ENCODE peak calls at places on chromosome 7, in seven cellular contexts. One of them, this sample, is unnamed.

GRCh38 chr7:45181286-45181960 is 23.8 kb downstream of the RAMP3 start:
- DNase-seq in CD4-positive, alpha-beta T cell: no peak
- DNase-seq in PC-9: no peak
- DNase-seq in fibroblast of mammary gland: no peak
- DNase-seq in mammary epithelial cell: no peak
- DNase-seq in AG10803: no peak
- DNase-seq in MCF 10A: no peak
- DNase-seq in this sample: no peak

GRCh38 chr7:16040381-16040780 is 353.9 kb upstream of the MEOX2 start:
- DNase-seq in fibroblast of mammary gland: no peak
- DNase-seq in CD4-positive, alpha-beta T cell: no peak
- DNase-seq in MCF 10A: no peak
- DNase-seq in AG10803: no peak
- DNase-seq in PC-9: no peak
- DNase-seq in mammary epithelial cell: no peak
- DNase-seq in this sample: no peak

GRCh38 chr7:67462781-67463191 is 466.2 kb downstream of the TYW1 start:
- DNase-seq in PC-9: no peak
- DNase-seq in CD4-positive, alpha-beta T cell: no peak
- DNase-seq in MCF 10A: no peak
- DNase-seq in AG10803: peak
- DNase-seq in fibroblast of mammary gland: no peak
- DNase-seq in mammary epithelial cell: no peak
- DNase-seq in this sample: no peak

GRCh38 chr7:151717415-151717814 is 159.5 kb downstream of the PRKAG2 start:
- DNase-seq in PC-9: no peak
- DNase-seq in AG10803: no peak
- DNase-seq in MCF 10A: peak
- DNase-seq in mammary epithelial cell: no peak
- DNase-seq in CD4-positive, alpha-beta T cell: no peak
- DNase-seq in fibroblast of mammary gland: no peak
- DNase-seq in this sample: no peak

GRCh38 chr7:128453836-128454804 is 1.6 kb upstream of the HILPDA start:
- DNase-seq in MCF 10A: no peak
- DNase-seq in PC-9: no peak
- DNase-seq in AG10803: peak
- DNase-seq in CD4-positive, alpha-beta T cell: no peak
- DNase-seq in fibroblast of mammary gland: peak
- DNase-seq in mammary epithelial cell: no peak
- DNase-seq in this sample: peak

GRCh38 chr7:158500651-158501052 is 87.0 kb downstream of the PTPRN2 start:
- DNase-seq in CD4-positive, alpha-beta T cell: no peak
- DNase-seq in fibroblast of mammary gland: no peak
- DNase-seq in mammary epithelial cell: no peak
- DNase-seq in MCF 10A: no peak
- DNase-seq in PC-9: no peak
- DNase-seq in AG10803: no peak
- DNase-seq in this sample: no peak

GRCh38 chr7:151755131-151755787 is 121.7 kb downstream of the PRKAG2 start:
- DNase-seq in AG10803: peak
- DNase-seq in CD4-positive, alpha-beta T cell: no peak
- DNase-seq in mammary epithelial cell: no peak
- DNase-seq in fibroblast of mammary gland: peak
- DNase-seq in MCF 10A: no peak
- DNase-seq in PC-9: no peak
- DNase-seq in this sample: no peak

GRCh38 chr7:110502893-110503465 is 587.9 kb upstream of the LRRN3 start:
- DNase-seq in MCF 10A: peak
- DNase-seq in PC-9: no peak
- DNase-seq in AG10803: peak
- DNase-seq in fibroblast of mammary gland: peak
- DNase-seq in mammary epithelial cell: peak
- DNase-seq in CD4-positive, alpha-beta T cell: no peak
- DNase-seq in this sample: no peak

GRCh38 chr7:152647009-152647408 is 28.9 kb downstream of the XRCC2 start:
- DNase-seq in CD4-positive, alpha-beta T cell: no peak
- DNase-seq in PC-9: no peak
- DNase-seq in AG10803: no peak
- DNase-seq in mammary epithelial cell: no peak
- DNase-seq in MCF 10A: no peak
- DNase-seq in fibroblast of mammary gland: no peak
- DNase-seq in this sample: no peak

GRCh38 chr7:2924866-2925840 is 81.0 kb upstream of the GNA12 start:
- DNase-seq in mammary epithelial cell: no peak
- DNase-seq in CD4-positive, alpha-beta T cell: no peak
- DNase-seq in fibroblast of mammary gland: no peak
- DNase-seq in PC-9: no peak
- DNase-seq in AG10803: no peak
- DNase-seq in MCF 10A: no peak
- DNase-seq in this sample: no peak

GRCh38 chr7:121604627-121605296 is 208.7 kb upstream of the FAM3C start:
- DNase-seq in fibroblast of mammary gland: peak
- DNase-seq in MCF 10A: no peak
- DNase-seq in CD4-positive, alpha-beta T cell: no peak
- DNase-seq in mammary epithelial cell: peak
- DNase-seq in PC-9: no peak
- DNase-seq in AG10803: no peak
- DNase-seq in this sample: no peak

GRCh38 chr7:108104324-108104723 is 25.8 kb downstream of the LAMB4 start:
- DNase-seq in MCF 10A: no peak
- DNase-seq in PC-9: no peak
- DNase-seq in mammary epithelial cell: no peak
- DNase-seq in CD4-positive, alpha-beta T cell: no peak
- DNase-seq in AG10803: no peak
- DNase-seq in fibroblast of mammary gland: peak
- DNase-seq in this sample: no peak

GRCh38 chr7:87458148-87458547 is 17.3 kb downstream of the ABCB4 start:
- DNase-seq in AG10803: no peak
- DNase-seq in PC-9: no peak
- DNase-seq in CD4-positive, alpha-beta T cell: no peak
- DNase-seq in fibroblast of mammary gland: no peak
- DNase-seq in MCF 10A: no peak
- DNase-seq in mammary epithelial cell: no peak
- DNase-seq in this sample: no peak

GRCh38 chr7:145106001-145106400 is 270.1 kb upstream of the TPK1 start:
- DNase-seq in fibroblast of mammary gland: peak
- DNase-seq in MCF 10A: peak
- DNase-seq in PC-9: peak
- DNase-seq in mammary epithelial cell: no peak
- DNase-seq in CD4-positive, alpha-beta T cell: no peak
- DNase-seq in AG10803: no peak
- DNase-seq in this sample: no peak

GRCh38 chr7:91182819-91183405 is 81.3 kb upstream of the FZD1 start:
- DNase-seq in AG10803: peak
- DNase-seq in mammary epithelial cell: peak
- DNase-seq in CD4-positive, alpha-beta T cell: no peak
- DNase-seq in PC-9: no peak
- DNase-seq in MCF 10A: peak
- DNase-seq in fibroblast of mammary gland: peak
- DNase-seq in this sample: no peak

GRCh38 chr7:101987494-101987893 is 170.1 kb downstream of the CUX1 start:
- DNase-seq in fibroblast of mammary gland: no peak
- DNase-seq in mammary epithelial cell: no peak
- DNase-seq in AG10803: no peak
- DNase-seq in CD4-positive, alpha-beta T cell: no peak
- DNase-seq in MCF 10A: no peak
- DNase-seq in PC-9: no peak
- DNase-seq in this sample: no peak

GRCh38 chr7:27901028-27901760 is 161.2 kb downstream of the TAX1BP1 start:
- DNase-seq in fibroblast of mammary gland: peak
- DNase-seq in MCF 10A: peak
- DNase-seq in AG10803: peak
- DNase-seq in CD4-positive, alpha-beta T cell: no peak
- DNase-seq in mammary epithelial cell: peak
- DNase-seq in PC-9: peak
- DNase-seq in this sample: no peak

GRCh38 chr7:42128703-42129102 is 108.3 kb downstream of the GLI3 start:
- DNase-seq in MCF 10A: peak
- DNase-seq in fibroblast of mammary gland: peak
- DNase-seq in CD4-positive, alpha-beta T cell: no peak
- DNase-seq in PC-9: no peak
- DNase-seq in AG10803: peak
- DNase-seq in mammary epithelial cell: no peak
- DNase-seq in this sample: peak
- TF ChIP-seq CTCF in MCF 10A: peak
- TF ChIP-seq CTCF in fibroblast of mammary gland: peak
- TF ChIP-seq CTCF in CD4-positive, alpha-beta T cell: no peak
- TF ChIP-seq CTCF in PC-9: no peak
- TF ChIP-seq CTCF in AG10803: no peak
- TF ChIP-seq CTCF in mammary epithelial cell: peak
- TF ChIP-seq CTCF in this sample: no peak

GRCh38 chr7:25995893-25996529 is 156.0 kb upstream of the NFE2L3 start:
- DNase-seq in PC-9: no peak
- DNase-seq in AG10803: no peak
- DNase-seq in mammary epithelial cell: no peak
- DNase-seq in MCF 10A: no peak
- DNase-seq in fibroblast of mammary gland: peak
- DNase-seq in CD4-positive, alpha-beta T cell: no peak
- DNase-seq in this sample: no peak
- TF ChIP-seq CTCF in PC-9: peak
- TF ChIP-seq CTCF in AG10803: no peak
- TF ChIP-seq CTCF in mammary epithelial cell: peak
- TF ChIP-seq CTCF in MCF 10A: no peak
- TF ChIP-seq CTCF in fibroblast of mammary gland: no peak
- TF ChIP-seq CTCF in CD4-positive, alpha-beta T cell: no peak
- TF ChIP-seq CTCF in this sample: no peak

DNA sequence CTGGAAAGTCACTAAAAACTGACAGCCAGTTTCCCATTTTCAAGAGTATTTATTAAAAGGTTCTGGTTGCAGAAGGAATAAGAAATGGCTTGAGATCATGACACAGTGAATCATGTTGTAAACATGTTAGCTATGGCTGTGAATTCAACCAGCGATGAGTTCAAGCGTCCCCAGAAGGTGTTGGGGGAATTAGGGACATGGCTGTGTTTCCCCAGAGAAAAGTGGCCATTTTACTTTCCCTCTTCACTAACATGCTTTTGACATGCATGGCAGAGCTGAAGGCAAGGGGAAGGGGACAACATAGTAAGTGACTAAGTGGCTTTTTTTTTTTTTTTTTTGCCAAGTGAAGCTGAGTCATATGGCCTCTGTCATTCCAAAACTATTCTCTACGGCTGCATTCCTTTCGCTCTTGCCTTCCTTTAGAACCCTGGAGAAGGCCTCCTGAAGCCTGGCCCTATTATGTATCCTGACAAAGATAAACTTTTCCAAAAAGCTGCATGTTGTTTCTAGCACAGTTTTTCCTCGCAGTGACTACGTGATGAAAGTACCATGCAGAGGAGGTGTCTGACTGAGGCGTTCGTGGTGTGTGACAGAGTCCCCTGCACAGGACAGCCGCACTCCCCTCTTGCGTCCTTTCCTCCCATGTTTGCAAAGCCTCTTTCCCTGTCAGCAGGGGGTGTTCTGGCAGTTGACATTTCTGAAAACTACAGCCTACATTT is 46.9 kb downstream of the EGFR start:
- DNase-seq in mammary epithelial cell: peak
- DNase-seq in fibroblast of mammary gland: peak
- DNase-seq in CD4-positive, alpha-beta T cell: no peak
- DNase-seq in AG10803: peak
- DNase-seq in MCF 10A: peak
- DNase-seq in PC-9: peak
- DNase-seq in this sample: no peak
- TF ChIP-seq CTCF in mammary epithelial cell: no peak
- TF ChIP-seq CTCF in fibroblast of mammary gland: peak
- TF ChIP-seq CTCF in CD4-positive, alpha-beta T cell: no peak
- TF ChIP-seq CTCF in AG10803: peak
- TF ChIP-seq CTCF in MCF 10A: no peak
- TF ChIP-seq CTCF in PC-9: peak
- TF ChIP-seq CTCF in this sample: no peak

DNA sequence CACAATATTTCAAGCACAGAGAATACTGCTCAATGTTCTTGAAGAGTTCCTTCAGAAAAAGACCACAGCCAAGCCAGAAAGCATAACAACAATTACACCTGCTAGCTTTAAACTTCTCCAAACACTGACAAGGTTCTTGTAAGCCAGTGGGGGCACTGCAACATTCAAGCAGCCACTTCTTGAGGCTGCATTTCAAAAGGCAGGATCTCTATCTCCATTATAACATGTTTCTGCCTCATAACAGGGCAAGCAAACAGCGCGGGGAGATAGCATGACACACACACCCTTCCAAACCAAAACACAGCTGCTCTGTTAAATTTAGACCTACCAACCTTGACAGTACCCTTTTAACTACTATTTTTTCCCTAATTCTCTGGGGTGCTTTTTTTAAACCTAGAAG is 30.8 kb downstream of the CHCHD3 start:
- DNase-seq in MCF 10A: peak
- DNase-seq in mammary epithelial cell: no peak
- DNase-seq in fibroblast of mammary gland: peak
- DNase-seq in AG10803: peak
- DNase-seq in CD4-positive, alpha-beta T cell: no peak
- DNase-seq in PC-9: no peak
- DNase-seq in this sample: no peak
- TF ChIP-seq CTCF in MCF 10A: no peak
- TF ChIP-seq CTCF in mammary epithelial cell: peak
- TF ChIP-seq CTCF in fibroblast of mammary gland: peak
- TF ChIP-seq CTCF in AG10803: peak
- TF ChIP-seq CTCF in CD4-positive, alpha-beta T cell: no peak
- TF ChIP-seq CTCF in PC-9: no peak
- TF ChIP-seq CTCF in this sample: no peak

GRCh38 chr7:51220226-51220625 is 96.4 kb downstream of the COBL start:
- DNase-seq in AG10803: no peak
- DNase-seq in CD4-positive, alpha-beta T cell: no peak
- DNase-seq in PC-9: no peak
- DNase-seq in mammary epithelial cell: no peak
- DNase-seq in fibroblast of mammary gland: no peak
- DNase-seq in MCF 10A: no peak
- DNase-seq in this sample: no peak

GRCh38 chr7:51223505-51223904 is 93.1 kb downstream of the COBL start:
- DNase-seq in fibroblast of mammary gland: no peak
- DNase-seq in mammary epithelial cell: no peak
- DNase-seq in AG10803: no peak
- DNase-seq in PC-9: no peak
- DNase-seq in MCF 10A: no peak
- DNase-seq in CD4-positive, alpha-beta T cell: no peak
- DNase-seq in this sample: no peak

GRCh38 chr7:51217804-51218203 is 98.8 kb downstream of the COBL start:
- DNase-seq in MCF 10A: no peak
- DNase-seq in AG10803: no peak
- DNase-seq in PC-9: no peak
- DNase-seq in mammary epithelial cell: no peak
- DNase-seq in fibroblast of mammary gland: no peak
- DNase-seq in CD4-positive, alpha-beta T cell: no peak
- DNase-seq in this sample: no peak

GRCh38 chr7:51222916-51223315 is 93.7 kb downstream of the COBL start:
- DNase-seq in AG10803: no peak
- DNase-seq in CD4-positive, alpha-beta T cell: no peak
- DNase-seq in MCF 10A: no peak
- DNase-seq in fibroblast of mammary gland: no peak
- DNase-seq in PC-9: no peak
- DNase-seq in mammary epithelial cell: no peak
- DNase-seq in this sample: no peak

GRCh38 chr7:51219261-51219988 is 97.2 kb downstream of the COBL start:
- DNase-seq in PC-9: no peak
- DNase-seq in CD4-positive, alpha-beta T cell: no peak
- DNase-seq in fibroblast of mammary gland: no peak
- DNase-seq in mammary epithelial cell: no peak
- DNase-seq in MCF 10A: no peak
- DNase-seq in AG10803: no peak
- DNase-seq in this sample: no peak
- TF ChIP-seq CTCF in PC-9: no peak
- TF ChIP-seq CTCF in CD4-positive, alpha-beta T cell: no peak
- TF ChIP-seq CTCF in fibroblast of mammary gland: no peak
- TF ChIP-seq CTCF in mammary epithelial cell: no peak
- TF ChIP-seq CTCF in MCF 10A: no peak
- TF ChIP-seq CTCF in AG10803: no peak
- TF ChIP-seq CTCF in this sample: no peak